ENCODE peak calls at places on chromosome 19, in four cellular contexts. W, C, Q and E are unnamed samples.

GRCh38 chr19:3387645-3388589 is 21.5 kb downstream of the NFIC start:
- DNase-seq in Q (peak), W (peak), C (peak), E (peak)

GRCh38 chr19:11268783-11269267 is 6.5 kb upstream of the DOCK6 start:
- DNase-seq in C (peak), Q (peak), W (peak), E (peak)

GRCh38 chr19:35090160-35090794 is 25.3 kb upstream of the FXYD3 start:
- DNase-seq in C (peak), Q (no peak), W (peak), E (peak)

GRCh38 chr19:23817519-23817918 is 58.8 kb upstream of the ZNF681 start:
- DNase-seq in W (peak), Q (no peak), C (peak), E (no peak)

GRCh38 chr19:33231511-33231910 is 5.9 kb upstream of the SLC7A10 start:
- DNase-seq in Q (no peak), C (no peak), W (no peak), E (no peak)

GRCh38 chr19:10473192-10473591 is 30.0 kb downstream of the KEAP1 start:
- DNase-seq in W (peak), C (no peak), Q (no peak), E (no peak)

GRCh38 chr19:54123682-54124081 is 8.1 kb downstream of the PRPF31 start:
- DNase-seq in Q (no peak), W (no peak), C (no peak), E (no peak)

GRCh38 chr19:42269518-42270345 is 680 bp downstream of the CIC start:
- DNase-seq in Q (no peak), C (no peak), W (no peak), E (peak)

GRCh38 chr19:11091343-11092153 is 2.3 kb downstream of the LDLR start:
- DNase-seq in C (peak), W (peak), Q (no peak), E (peak)

GRCh38 chr19:38304866-38305429 is 897 bp downstream of the C19orf33 start:
- DNase-seq in Q (peak), C (peak), W (peak), E (no peak)

GRCh38 chr19:33699754-33700407 is 78.1 kb downstream of the CHST8 start:
- DNase-seq in W (no peak), C (no peak), Q (peak), E (no peak)

GRCh38 chr19:10416380-10417257 is 3.7 kb upstream of the PDE4A start:
- DNase-seq in Q (peak), C (peak), W (peak), E (peak)

GRCh38 chr19:42111384-42111783 is 20.9 kb downstream of the POU2F2 start:
- DNase-seq in W (no peak), Q (no peak), C (no peak), E (no peak)

GRCh38 chr19:46984077-46985010 is 35.3 kb upstream of the NPAS1 start:
- DNase-seq in C (no peak), Q (no peak), W (peak), E (peak)

GRCh38 chr19:39438270-39438934 is 2.7 kb upstream of the RPS16 start:
- DNase-seq in W (no peak), C (no peak), Q (no peak), E (no peak)

GRCh38 chr19:33472696-33473624 is 48.6 kb downstream of the PEPD start:
- DNase-seq in C (peak), W (no peak), Q (no peak), E (no peak)

GRCh38 chr19:35248310-35249145 is at the start of gene LSR:
- DNase-seq in C (peak), Q (no peak), W (peak), E (peak)

GRCh38 chr19:40612831-40613668 is 11.9 kb downstream of the LTBP4 start:
- DNase-seq in Q (peak), W (peak), C (peak), E (no peak)

GRCh38 chr19:32168606-32169005 is 176.8 kb upstream of the ZNF507 start:
- DNase-seq in C (no peak), Q (no peak), W (no peak), E (no peak)

GRCh38 chr19:10593820-10594637 is 6.9 kb upstream of the AP1M2 start:
- DNase-seq in W (peak), Q (no peak), C (peak), E (no peak)

GRCh38 chr19:41866284-41866683 is 6.2 kb downstream of the RPS19 start:
- DNase-seq in Q (no peak), W (no peak), C (no peak), E (no peak)

GRCh38 chr19:35545855-35546381 is 492 bp downstream of the TMEM147 start:
- DNase-seq in C (peak), W (peak), Q (no peak), E (no peak)

GRCh38 chr19:55700813-55701212 is 25.8 kb downstream of the EPN1 start:
- DNase-seq in Q (no peak), W (no peak), C (peak), E (no peak)

GRCh38 chr19:55481148-55482127 is 3.5 kb upstream of the NAT14 start:
- DNase-seq in Q (no peak), C (no peak), W (no peak), E (no peak)

GRCh38 chr19:42096255-42096837 is 20.4 kb downstream of the ZNF574 start:
- DNase-seq in W (no peak), Q (no peak), C (no peak), E (no peak)

GRCh38 chr19:51093510-51094345 is 11.0 kb upstream of the KLK14 start:
- DNase-seq in Q (no peak), C (no peak), W (no peak), E (no peak)

GRCh38 chr19:46211201-46211881 is 18.2 kb upstream of the IGFL1 start:
- DNase-seq in W (peak), Q (no peak), C (no peak), E (no peak)

GRCh38 chr19:3265432-3265831 is 41.0 kb downstream of the CELF5 start:
- DNase-seq in W (no peak), Q (no peak), C (no peak), E (no peak)

GRCh38 chr19:30842926-30843325 is 470.7 kb downstream of the ZNF536 start:
- DNase-seq in Q (no peak), C (no peak), W (no peak), E (no peak)

GRCh38 chr19:23981863-23982262 is 67.2 kb downstream of the ZNF726 start:
- DNase-seq in Q (no peak), C (no peak), W (no peak), E (no peak)

GRCh38 chr19:35509018-35509652 is 4.3 kb downstream of the DMKN start:
- DNase-seq in W (peak), C (peak), Q (no peak), E (no peak)

GRCh38 chr19:29504454-29504853 is 21.3 kb upstream of the VSTM2B start:
- DNase-seq in W (no peak), C (no peak), Q (no peak), E (peak)

GRCh38 chr19:6648141-6648715 is 21.7 kb downstream of the TNFSF14 start:
- DNase-seq in C (no peak), W (no peak), Q (no peak), E (no peak)

GRCh38 chr19:40269216-40269940 is 15.8 kb downstream of the AKT2 start:
- DNase-seq in Q (no peak), W (no peak), C (no peak), E (no peak)

GRCh38 chr19:42057856-42058255 is 12.2 kb downstream of the GRIK5 start:
- DNase-seq in C (no peak), W (no peak), Q (no peak), E (no peak)

GRCh38 chr19:8251025-8251472 is 41.9 kb downstream of the CERS4 start:
- DNase-seq in C (no peak), W (peak), Q (peak), E (peak)

GRCh38 chr19:21410166-21410565 is 13.2 kb downstream of the ZNF493 start:
- DNase-seq in W (no peak), C (no peak), Q (no peak), E (no peak)

GRCh38 chr19:6234527-6234926 is 45.2 kb downstream of the MLLT1 start:
- DNase-seq in C (no peak), Q (no peak), W (no peak), E (no peak)

GRCh38 chr19:19345232-19345631 is 24.6 kb downstream of the MAU2 start:
- DNase-seq in Q (no peak), C (no peak), W (no peak), E (no peak)
- TF ChIP-seq CTCF in Q (no peak), C (no peak), W (no peak), E (no peak)

GRCh38 chr19:16585808-16586476 is 13.7 kb upstream of the SLC35E1 start:
- DNase-seq in W (peak), Q (no peak), C (peak), E (no peak)
- TF ChIP-seq POLR2A in W (no peak), Q (no peak), C (no peak), E (no peak)

GRCh38 chr19:5052515-5052914 is 83.6 kb downstream of the KDM4B start:
- DNase-seq in W (no peak), C (no peak), Q (no peak), E (no peak)
- TF ChIP-seq CTCF in W (no peak), C (no peak), Q (no peak), E (no peak)

GRCh38 chr19:1634938-1635243 is 17.5 kb downstream of the TCF3 start:
- DNase-seq in Q (no peak), C (no peak), W (no peak), E (no peak)
- TF ChIP-seq POLR2A in Q (no peak), C (no peak), W (no peak), E (no peak)

DNA sequence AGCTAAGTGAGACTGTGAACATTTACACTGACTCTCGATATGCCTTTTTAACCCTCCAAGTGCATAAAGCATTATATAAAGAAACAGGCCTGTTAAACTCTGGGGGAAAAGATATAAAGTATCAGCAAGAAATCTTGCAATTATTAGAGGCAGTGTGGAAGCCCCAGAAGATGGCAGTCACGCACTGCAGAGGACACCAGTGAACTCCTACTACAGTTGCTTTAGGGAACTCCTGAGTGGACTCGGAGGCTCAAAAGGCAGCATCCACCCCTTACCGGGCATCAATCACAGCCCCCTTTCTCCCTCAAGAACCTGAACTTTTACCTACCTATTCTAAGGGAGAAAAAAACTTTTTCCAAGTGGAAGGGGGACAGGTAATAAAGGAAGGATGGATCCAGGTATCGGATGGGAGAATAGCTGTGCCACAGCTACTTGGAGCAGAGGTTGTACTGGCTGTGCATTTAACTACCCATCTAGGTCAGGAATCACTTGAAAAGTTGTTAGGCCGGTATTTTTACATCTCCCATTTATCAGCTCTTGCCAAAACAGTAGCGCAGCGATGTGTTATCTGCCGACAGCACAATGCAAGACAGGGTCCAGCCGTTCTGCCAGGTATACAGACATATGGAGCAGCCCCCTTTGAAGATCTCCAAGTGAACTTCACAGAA is 80.1 kb downstream of the ZNF486 start:
- DNase-seq in W (peak), C (no peak), Q (no peak), E (no peak)
- TF ChIP-seq CTCF in W (peak), C (no peak), Q (peak), E (no peak)